ENCODE peak calls at places on chromosomes 16 and 17, in six cellular contexts. One of them, this sample, is unnamed.

GRCh38 chr16:88669986-88670385 is 7.1 kb upstream of the MVD start:
- DNase-seq in mesenchymal stem cell: no peak
- DNase-seq in IMR-90: no peak
- DNase-seq in mesendoderm: no peak
- DNase-seq in trophoblast cell: no peak
- DNase-seq in H1: no peak
- DNase-seq in this sample: no peak

GRCh38 chr17:4375039-4375748 is 8.7 kb upstream of the UBE2G1 start:
- DNase-seq in mesenchymal stem cell: no peak
- DNase-seq in IMR-90: no peak
- DNase-seq in mesendoderm: no peak
- DNase-seq in trophoblast cell: no peak
- DNase-seq in H1: no peak
- DNase-seq in this sample: no peak

GRCh38 chr16:48123104-48123788 is 32.5 kb downstream of the ABCC12 start:
- DNase-seq in mesenchymal stem cell: peak; percentile 96
- DNase-seq in IMR-90: peak; percentile 100
- DNase-seq in mesendoderm: peak; percentile 88
- DNase-seq in trophoblast cell: peak; percentile 80
- DNase-seq in H1: no peak
- DNase-seq in this sample: no peak

GRCh38 chr17:46782250-46782953 is 36.1 kb downstream of the WNT3 start:
- DNase-seq in mesenchymal stem cell: peak; percentile 26
- DNase-seq in IMR-90: no peak
- DNase-seq in mesendoderm: peak; percentile 81
- DNase-seq in trophoblast cell: peak; percentile 50
- DNase-seq in H1: peak; percentile 69
- DNase-seq in this sample: no peak

GRCh38 chr16:75062944-75063444 is 53.6 kb downstream of the LDHD start:
- DNase-seq in mesenchymal stem cell: no peak
- DNase-seq in IMR-90: no peak
- DNase-seq in mesendoderm: no peak
- DNase-seq in trophoblast cell: peak; percentile 32
- DNase-seq in H1: no peak
- DNase-seq in this sample: no peak

GRCh38 chr16:55392701-55393100 is 68.7 kb downstream of the IRX6 start:
- DNase-seq in mesenchymal stem cell: no peak
- DNase-seq in IMR-90: no peak
- DNase-seq in mesendoderm: no peak
- DNase-seq in trophoblast cell: no peak
- DNase-seq in H1: no peak
- DNase-seq in this sample: no peak

GRCh38 chr16:1961651-1962067 is 2.3 kb downstream of the NDUFB10 start:
- DNase-seq in mesenchymal stem cell: no peak
- DNase-seq in IMR-90: no peak
- DNase-seq in mesendoderm: peak; percentile 63
- DNase-seq in trophoblast cell: no peak
- DNase-seq in H1: no peak
- DNase-seq in this sample: no peak

GRCh38 chr16:70761656-70762055 is 39.3 kb downstream of the VAC14 start:
- DNase-seq in mesenchymal stem cell: no peak
- DNase-seq in IMR-90: no peak
- DNase-seq in mesendoderm: no peak
- DNase-seq in trophoblast cell: no peak
- DNase-seq in H1: no peak
- DNase-seq in this sample: no peak

GRCh38 chr16:26667271-26667703 is 399.4 kb upstream of the C16orf82 start:
- DNase-seq in mesenchymal stem cell: no peak
- DNase-seq in IMR-90: no peak
- DNase-seq in mesendoderm: peak; percentile 22
- DNase-seq in trophoblast cell: no peak
- DNase-seq in H1: peak; percentile 58
- DNase-seq in this sample: peak; percentile 33

GRCh38 chr17:39818282-39819000 is 45.7 kb downstream of the IKZF3 start:
- DNase-seq in mesenchymal stem cell: no peak
- DNase-seq in IMR-90: no peak
- DNase-seq in mesendoderm: peak; percentile 5
- DNase-seq in trophoblast cell: no peak
- DNase-seq in H1: no peak
- DNase-seq in this sample: no peak

GRCh38 chr17:77042688-77043330 is 98.0 kb upstream of the SEC14L1 start:
- DNase-seq in mesenchymal stem cell: no peak
- DNase-seq in IMR-90: no peak
- DNase-seq in mesendoderm: no peak
- DNase-seq in trophoblast cell: no peak
- DNase-seq in H1: no peak
- DNase-seq in this sample: no peak

GRCh38 chr17:57577751-57578607 is 167.1 kb downstream of the CCDC182 start:
- DNase-seq in mesenchymal stem cell: peak; percentile 90
- DNase-seq in IMR-90: peak; percentile 70
- DNase-seq in mesendoderm: peak; percentile 63
- DNase-seq in trophoblast cell: peak; percentile 66
- DNase-seq in H1: no peak
- DNase-seq in this sample: peak; percentile 83

GRCh38 chr16:88274847-88275246 is 107.9 kb upstream of the ZNF469 start:
- DNase-seq in mesenchymal stem cell: no peak
- DNase-seq in IMR-90: peak; percentile 23
- DNase-seq in mesendoderm: no peak
- DNase-seq in trophoblast cell: no peak
- DNase-seq in H1: no peak
- DNase-seq in this sample: no peak

GRCh38 chr17:49992191-49992932 is 2.7 kb downstream of the DLX3 start:
- DNase-seq in mesenchymal stem cell: no peak
- DNase-seq in IMR-90: no peak
- DNase-seq in mesendoderm: no peak
- DNase-seq in trophoblast cell: no peak
- DNase-seq in H1: peak; percentile 47
- DNase-seq in this sample: no peak

GRCh38 chr17:15493031-15493750 is 25.8 kb upstream of the CDRT4 start:
- DNase-seq in mesenchymal stem cell: no peak
- DNase-seq in IMR-90: no peak
- DNase-seq in mesendoderm: peak; percentile 60
- DNase-seq in trophoblast cell: peak; percentile 12
- DNase-seq in H1: peak; percentile 50
- DNase-seq in this sample: no peak

GRCh38 chr17:15488557-15488956 is 21.1 kb upstream of the CDRT4 start:
- DNase-seq in mesenchymal stem cell: no peak
- DNase-seq in IMR-90: no peak
- DNase-seq in mesendoderm: no peak
- DNase-seq in trophoblast cell: no peak
- DNase-seq in H1: no peak
- DNase-seq in this sample: no peak

GRCh38 chr17:15494821-15495220 is 27.4 kb upstream of the CDRT4 start:
- DNase-seq in mesenchymal stem cell: no peak
- DNase-seq in IMR-90: no peak
- DNase-seq in mesendoderm: no peak
- DNase-seq in trophoblast cell: no peak
- DNase-seq in H1: no peak
- DNase-seq in this sample: no peak

GRCh38 chr17:15492186-15492585 is 24.8 kb upstream of the CDRT4 start:
- DNase-seq in mesenchymal stem cell: no peak
- DNase-seq in IMR-90: no peak
- DNase-seq in mesendoderm: no peak
- DNase-seq in trophoblast cell: no peak
- DNase-seq in H1: no peak
- DNase-seq in this sample: no peak

DNA sequence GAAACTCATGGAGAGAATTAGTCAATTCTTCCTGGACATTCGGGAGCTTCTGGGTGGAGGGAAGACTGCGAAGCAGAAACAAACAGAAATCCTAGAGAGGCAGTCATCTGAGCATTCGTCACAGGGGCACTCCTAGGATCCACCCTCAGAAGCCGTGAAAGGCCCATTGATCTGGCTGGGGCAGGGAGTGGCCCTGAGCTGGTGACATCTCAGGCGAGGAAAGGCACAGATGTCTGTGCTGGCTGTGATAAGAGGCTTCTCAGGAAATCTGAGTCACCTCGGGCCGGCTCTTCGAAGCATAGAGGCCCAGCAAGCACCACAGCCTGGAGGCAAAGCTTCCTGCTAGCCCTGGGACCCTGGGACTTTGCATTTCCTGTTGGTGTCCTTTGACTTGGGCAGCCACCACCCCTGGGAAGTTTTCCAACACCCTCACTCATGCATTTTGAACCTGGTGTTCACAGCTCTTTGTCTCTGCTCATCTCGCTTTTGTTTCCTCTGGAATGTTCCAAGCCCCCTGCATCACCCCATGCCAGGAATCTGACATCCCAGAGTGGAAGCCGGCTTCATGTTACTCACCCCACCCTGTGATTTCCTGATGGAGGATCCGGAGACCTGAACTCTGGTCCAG is 23.3 kb upstream of the CDRT4 start:
- DNase-seq in mesenchymal stem cell: peak; percentile 93
- DNase-seq in IMR-90: peak; percentile 76
- DNase-seq in mesendoderm: peak; percentile 99
- DNase-seq in trophoblast cell: peak; percentile 74
- DNase-seq in H1: peak; percentile 60
- DNase-seq in this sample: peak; percentile 26
- H2BK5ac ChIP-seq in mesenchymal stem cell: no peak overlapping the region
- H2BK5ac ChIP-seq in IMR-90: peak overlapping the region; percentile 14
- H2BK5ac ChIP-seq in mesendoderm: peak overlapping the region; percentile 98
- H2BK5ac ChIP-seq in trophoblast cell: no peak overlapping the region
- H2BK5ac ChIP-seq in H1: peak overlapping the region; percentile 60
- H2BK5ac ChIP-seq in this sample: no peak overlapping the region

DNA sequence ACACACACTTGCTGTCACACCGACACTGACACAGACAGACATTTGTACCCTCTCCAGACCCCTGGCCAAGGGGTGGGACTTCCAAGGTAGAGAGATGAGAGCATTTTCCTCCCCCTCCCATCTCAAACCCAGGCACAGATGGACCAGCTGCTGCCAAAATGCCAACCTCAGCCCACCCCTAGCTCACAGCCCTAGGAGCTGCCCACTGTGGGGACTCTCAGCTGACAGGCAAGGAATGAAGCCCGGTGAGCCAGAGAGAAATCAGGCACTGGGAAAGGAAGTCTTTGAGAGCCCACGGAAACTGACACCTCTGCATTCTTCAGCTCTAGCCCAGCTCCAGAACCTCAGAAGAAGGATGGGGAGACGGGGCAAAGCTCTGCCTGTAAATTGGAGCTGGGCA is 2.8 kb downstream of the ETV4 start:
- DNase-seq in mesenchymal stem cell: no peak
- DNase-seq in IMR-90: peak; percentile 19
- DNase-seq in mesendoderm: no peak
- DNase-seq in trophoblast cell: no peak
- DNase-seq in H1: no peak
- DNase-seq in this sample: no peak
- H3K4me3 ChIP-seq in mesenchymal stem cell: peak overlapping the region; percentile 81
- H3K4me3 ChIP-seq in IMR-90: no peak overlapping the region
- H3K4me3 ChIP-seq in mesendoderm: no peak overlapping the region
- H3K4me3 ChIP-seq in trophoblast cell: no peak overlapping the region
- H3K4me3 ChIP-seq in H1: peak overlapping the region; percentile 59
- H3K4me3 ChIP-seq in this sample: no peak overlapping the region

GRCh38 chr16:3023669-3024478 is at the start of the genes HCFC1R1 and THOC6:
- DNase-seq in mesenchymal stem cell: peak; percentile 98
- DNase-seq in IMR-90: peak; percentile 98
- DNase-seq in mesendoderm: peak; percentile 100
- DNase-seq in trophoblast cell: peak; percentile 99
- DNase-seq in H1: peak; percentile 98
- DNase-seq in this sample: peak; percentile 97
- H2BK5ac ChIP-seq in mesenchymal stem cell: peak within 1 kb of the TSS; percentile 100
- H2BK5ac ChIP-seq in IMR-90: peak within 1 kb of the TSS; percentile 99
- H2BK5ac ChIP-seq in mesendoderm: peak within 1 kb of the TSS; percentile 96
- H2BK5ac ChIP-seq in trophoblast cell: peak within 1 kb of the TSS; percentile 96
- H2BK5ac ChIP-seq in H1: peak within 1 kb of the TSS; percentile 97
- H2BK5ac ChIP-seq in this sample: peak within 1 kb of the TSS; percentile 71

GRCh38 chr17:13016881-13017622 is 775 bp downstream of the ELAC2 start:
- DNase-seq in mesenchymal stem cell: peak; percentile 59
- DNase-seq in IMR-90: peak; percentile 10
- DNase-seq in mesendoderm: no peak
- DNase-seq in trophoblast cell: no peak
- DNase-seq in H1: no peak
- DNase-seq in this sample: no peak
- H3K4me3 ChIP-seq in mesenchymal stem cell: peak overlapping the region; percentile 89
- H3K4me3 ChIP-seq in IMR-90: peak overlapping the region; percentile 65
- H3K4me3 ChIP-seq in mesendoderm: peak overlapping the region; percentile 95
- H3K4me3 ChIP-seq in trophoblast cell: peak overlapping the region; percentile 100
- H3K4me3 ChIP-seq in H1: peak overlapping the region; percentile 74
- H3K4me3 ChIP-seq in this sample: peak overlapping the region; percentile 96

DNA sequence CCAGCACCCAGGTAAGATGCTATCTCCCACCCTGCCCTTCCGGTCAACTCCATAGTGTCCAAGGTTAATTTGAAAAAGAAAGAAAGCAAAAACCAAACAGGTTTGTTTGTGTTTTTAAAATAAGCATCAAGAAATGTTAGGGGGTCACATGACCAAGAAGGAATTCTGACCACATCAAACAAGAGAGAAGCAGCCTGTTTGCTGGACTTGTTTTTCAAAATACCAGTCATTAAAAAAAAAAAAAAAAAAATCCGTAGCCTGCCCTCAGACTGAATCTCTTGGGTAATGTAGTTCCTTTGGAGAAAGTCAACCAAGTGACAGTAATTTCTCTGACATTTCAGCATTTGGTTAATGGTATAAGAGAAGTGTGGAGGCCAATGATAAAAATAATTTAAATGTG is 38.4 kb downstream of the HNF1B start:
- DNase-seq in mesenchymal stem cell: no peak
- DNase-seq in IMR-90: no peak
- DNase-seq in mesendoderm: no peak
- DNase-seq in trophoblast cell: peak; percentile 55
- DNase-seq in H1: no peak
- DNase-seq in this sample: no peak
- H2BK5ac ChIP-seq in mesenchymal stem cell: no peak overlapping the region
- H2BK5ac ChIP-seq in IMR-90: no peak overlapping the region
- H2BK5ac ChIP-seq in mesendoderm: no peak overlapping the region
- H2BK5ac ChIP-seq in trophoblast cell: no peak overlapping the region
- H2BK5ac ChIP-seq in H1: no peak overlapping the region
- H2BK5ac ChIP-seq in this sample: no peak overlapping the region

GRCh38 chr17:28896491-28896883 is 1.0 kb downstream of the FLOT2 start:
- DNase-seq in mesenchymal stem cell: peak; percentile 26
- DNase-seq in IMR-90: no peak
- DNase-seq in mesendoderm: peak; percentile 49
- DNase-seq in trophoblast cell: peak; percentile 63
- DNase-seq in H1: no peak
- DNase-seq in this sample: no peak

GRCh38 chr17:28897769-28898259 is 281 bp upstream of the FLOT2 start:
- DNase-seq in mesenchymal stem cell: no peak
- DNase-seq in IMR-90: no peak
- DNase-seq in mesendoderm: no peak
- DNase-seq in trophoblast cell: no peak
- DNase-seq in H1: no peak
- DNase-seq in this sample: peak; percentile 27

GRCh38 chr17:28899212-28899815 is 1.8 kb upstream of the FLOT2 start:
- DNase-seq in mesenchymal stem cell: no peak
- DNase-seq in IMR-90: no peak
- DNase-seq in mesendoderm: no peak
- DNase-seq in trophoblast cell: no peak
- DNase-seq in H1: no peak
- DNase-seq in this sample: no peak

GRCh38 chr17:28896884-28897768 is at the start of gene FLOT2:
- DNase-seq in mesenchymal stem cell: peak; percentile 61
- DNase-seq in IMR-90: peak; percentile 30
- DNase-seq in mesendoderm: peak; percentile 69
- DNase-seq in trophoblast cell: peak; percentile 94
- DNase-seq in H1: peak; percentile 83
- DNase-seq in this sample: peak; percentile 59

GRCh38 chr17:28898261-28898955 is 875 bp upstream of the FLOT2 start:
- DNase-seq in mesenchymal stem cell: no peak
- DNase-seq in IMR-90: no peak
- DNase-seq in mesendoderm: no peak
- DNase-seq in trophoblast cell: peak; percentile 87
- DNase-seq in H1: no peak
- DNase-seq in this sample: no peak
- H3K4me3 ChIP-seq in mesenchymal stem cell: peak overlapping the region; percentile 90
- H3K4me3 ChIP-seq in IMR-90: no peak overlapping the region
- H3K4me3 ChIP-seq in mesendoderm: no peak overlapping the region
- H3K4me3 ChIP-seq in trophoblast cell: no peak overlapping the region
- H3K4me3 ChIP-seq in H1: peak overlapping the region; percentile 79
- H3K4me3 ChIP-seq in this sample: no peak overlapping the region

This sample was measured in neuronal stem cell.